ENCODE peak calls at places on chromosomes 7 and 10, in seven cellular contexts. One of them, this sample, is unnamed.

GRCh38 chr7:152351168-152351567 is 84.6 kb downstream of the KMT2C start:
- DNase-seq in tibial artery: no peak
- DNase-seq in fibroblast of lung: peak
- DNase-seq in hepatocyte: no peak
- DNase-seq in left lung: no peak
- DNase-seq in GM12865: no peak
- DNase-seq in omental fat pad: no peak
- DNase-seq in this sample: no peak

GRCh38 chr10:82643601-82644000 is 768.6 kb downstream of the NRG3 start:
- DNase-seq in hepatocyte: peak
- DNase-seq in fibroblast of lung: no peak
- DNase-seq in tibial artery: no peak
- DNase-seq in GM12865: no peak
- DNase-seq in omental fat pad: no peak
- DNase-seq in left lung: no peak
- DNase-seq in this sample: no peak

GRCh38 chr7:86950360-86950759 is 109.1 kb downstream of the ELAPOR2 start:
- DNase-seq in omental fat pad: no peak
- DNase-seq in fibroblast of lung: no peak
- DNase-seq in tibial artery: no peak
- DNase-seq in hepatocyte: no peak
- DNase-seq in GM12865: peak
- DNase-seq in left lung: peak
- DNase-seq in this sample: no peak

GRCh38 chr10:130686680-130687300 is 550.6 kb downstream of the GLRX3 start:
- DNase-seq in GM12865: no peak
- DNase-seq in hepatocyte: peak
- DNase-seq in tibial artery: no peak
- DNase-seq in omental fat pad: no peak
- DNase-seq in fibroblast of lung: no peak
- DNase-seq in left lung: no peak
- DNase-seq in this sample: no peak

GRCh38 chr10:34916368-34916767 is 101.3 kb upstream of the PARD3 start:
- DNase-seq in GM12865: no peak
- DNase-seq in fibroblast of lung: peak
- DNase-seq in left lung: no peak
- DNase-seq in hepatocyte: no peak
- DNase-seq in omental fat pad: no peak
- DNase-seq in tibial artery: no peak
- DNase-seq in this sample: peak

GRCh38 chr7:1590887-1591286 is 21.1 kb upstream of the PSMG3 start:
- DNase-seq in fibroblast of lung: no peak
- DNase-seq in GM12865: no peak
- DNase-seq in tibial artery: no peak
- DNase-seq in omental fat pad: no peak
- DNase-seq in hepatocyte: no peak
- DNase-seq in left lung: no peak
- DNase-seq in this sample: no peak

GRCh38 chr10:132752378-132752777 is 33.6 kb downstream of the NKX6-2 start:
- DNase-seq in tibial artery: no peak
- DNase-seq in GM12865: no peak
- DNase-seq in fibroblast of lung: no peak
- DNase-seq in left lung: no peak
- DNase-seq in hepatocyte: no peak
- DNase-seq in omental fat pad: no peak
- DNase-seq in this sample: no peak

GRCh38 chr7:29990931-29991330 is 1.3 kb upstream of the SCRN1 start:
- DNase-seq in left lung: no peak
- DNase-seq in hepatocyte: no peak
- DNase-seq in GM12865: no peak
- DNase-seq in fibroblast of lung: no peak
- DNase-seq in omental fat pad: no peak
- DNase-seq in tibial artery: no peak
- DNase-seq in this sample: no peak

GRCh38 chr7:38382627-38383026 is 109.2 kb upstream of the TARP start:
- DNase-seq in GM12865: no peak
- DNase-seq in omental fat pad: no peak
- DNase-seq in hepatocyte: no peak
- DNase-seq in fibroblast of lung: peak
- DNase-seq in left lung: no peak
- DNase-seq in tibial artery: no peak
- DNase-seq in this sample: peak

GRCh38 chr7:76260171-76260703 is 42.2 kb upstream of the HSPB1 start:
- DNase-seq in fibroblast of lung: no peak
- DNase-seq in GM12865: peak
- DNase-seq in omental fat pad: no peak
- DNase-seq in left lung: no peak
- DNase-seq in hepatocyte: peak
- DNase-seq in tibial artery: no peak
- DNase-seq in this sample: no peak

GRCh38 chr10:47266602-47267001 is 33.4 kb upstream of the GDF10 start:
- DNase-seq in hepatocyte: no peak
- DNase-seq in fibroblast of lung: no peak
- DNase-seq in GM12865: no peak
- DNase-seq in tibial artery: no peak
- DNase-seq in left lung: no peak
- DNase-seq in omental fat pad: no peak
- DNase-seq in this sample: no peak

GRCh38 chr7:126774077-126774476 is 478.7 kb downstream of the GRM8 start:
- DNase-seq in fibroblast of lung: no peak
- DNase-seq in tibial artery: no peak
- DNase-seq in GM12865: no peak
- DNase-seq in omental fat pad: no peak
- DNase-seq in left lung: no peak
- DNase-seq in hepatocyte: no peak
- DNase-seq in this sample: no peak

GRCh38 chr10:128077155-128077875 is 48.9 kb downstream of the MKI67 start:
- DNase-seq in hepatocyte: no peak
- DNase-seq in fibroblast of lung: no peak
- DNase-seq in left lung: no peak
- DNase-seq in tibial artery: no peak
- DNase-seq in GM12865: no peak
- DNase-seq in omental fat pad: no peak
- DNase-seq in this sample: no peak

GRCh38 chr10:6722616-6723004 is 142.5 kb upstream of the PRKCQ start:
- DNase-seq in GM12865: no peak
- DNase-seq in omental fat pad: no peak
- DNase-seq in fibroblast of lung: peak
- DNase-seq in left lung: no peak
- DNase-seq in hepatocyte: no peak
- DNase-seq in tibial artery: no peak
- DNase-seq in this sample: peak

GRCh38 chr7:74525881-74526280 is 72.2 kb downstream of the GTF2IRD1 start:
- DNase-seq in tibial artery: no peak
- DNase-seq in hepatocyte: peak
- DNase-seq in omental fat pad: no peak
- DNase-seq in fibroblast of lung: no peak
- DNase-seq in GM12865: no peak
- DNase-seq in left lung: no peak
- DNase-seq in this sample: no peak

GRCh38 chr10:72330059-72330426 is 24.7 kb downstream of the DNAJB12 start:
- DNase-seq in fibroblast of lung: no peak
- DNase-seq in GM12865: no peak
- DNase-seq in omental fat pad: no peak
- DNase-seq in tibial artery: no peak
- DNase-seq in hepatocyte: peak
- DNase-seq in left lung: no peak
- DNase-seq in this sample: no peak

GRCh38 chr10:79068562-79069324 is at the start of gene ZMIZ1:
- DNase-seq in fibroblast of lung: peak
- DNase-seq in left lung: peak
- DNase-seq in omental fat pad: peak
- DNase-seq in GM12865: peak
- DNase-seq in tibial artery: peak
- DNase-seq in hepatocyte: peak
- DNase-seq in this sample: peak

GRCh38 chr10:79068203-79068561 is 584 bp upstream of the ZMIZ1 start:
- DNase-seq in omental fat pad: no peak
- DNase-seq in left lung: peak
- DNase-seq in tibial artery: no peak
- DNase-seq in GM12865: peak
- DNase-seq in hepatocyte: peak
- DNase-seq in fibroblast of lung: no peak
- DNase-seq in this sample: no peak

GRCh38 chr10:79065853-79066252 is 2.9 kb upstream of the ZMIZ1 start:
- DNase-seq in GM12865: no peak
- DNase-seq in hepatocyte: no peak
- DNase-seq in omental fat pad: no peak
- DNase-seq in fibroblast of lung: no peak
- DNase-seq in left lung: peak
- DNase-seq in tibial artery: no peak
- DNase-seq in this sample: no peak

GRCh38 chr10:79066460-79067240 is 2.1 kb upstream of the ZMIZ1 start:
- DNase-seq in omental fat pad: no peak
- DNase-seq in hepatocyte: peak
- DNase-seq in GM12865: no peak
- DNase-seq in tibial artery: no peak
- DNase-seq in fibroblast of lung: no peak
- DNase-seq in left lung: peak
- DNase-seq in this sample: peak

DNA sequence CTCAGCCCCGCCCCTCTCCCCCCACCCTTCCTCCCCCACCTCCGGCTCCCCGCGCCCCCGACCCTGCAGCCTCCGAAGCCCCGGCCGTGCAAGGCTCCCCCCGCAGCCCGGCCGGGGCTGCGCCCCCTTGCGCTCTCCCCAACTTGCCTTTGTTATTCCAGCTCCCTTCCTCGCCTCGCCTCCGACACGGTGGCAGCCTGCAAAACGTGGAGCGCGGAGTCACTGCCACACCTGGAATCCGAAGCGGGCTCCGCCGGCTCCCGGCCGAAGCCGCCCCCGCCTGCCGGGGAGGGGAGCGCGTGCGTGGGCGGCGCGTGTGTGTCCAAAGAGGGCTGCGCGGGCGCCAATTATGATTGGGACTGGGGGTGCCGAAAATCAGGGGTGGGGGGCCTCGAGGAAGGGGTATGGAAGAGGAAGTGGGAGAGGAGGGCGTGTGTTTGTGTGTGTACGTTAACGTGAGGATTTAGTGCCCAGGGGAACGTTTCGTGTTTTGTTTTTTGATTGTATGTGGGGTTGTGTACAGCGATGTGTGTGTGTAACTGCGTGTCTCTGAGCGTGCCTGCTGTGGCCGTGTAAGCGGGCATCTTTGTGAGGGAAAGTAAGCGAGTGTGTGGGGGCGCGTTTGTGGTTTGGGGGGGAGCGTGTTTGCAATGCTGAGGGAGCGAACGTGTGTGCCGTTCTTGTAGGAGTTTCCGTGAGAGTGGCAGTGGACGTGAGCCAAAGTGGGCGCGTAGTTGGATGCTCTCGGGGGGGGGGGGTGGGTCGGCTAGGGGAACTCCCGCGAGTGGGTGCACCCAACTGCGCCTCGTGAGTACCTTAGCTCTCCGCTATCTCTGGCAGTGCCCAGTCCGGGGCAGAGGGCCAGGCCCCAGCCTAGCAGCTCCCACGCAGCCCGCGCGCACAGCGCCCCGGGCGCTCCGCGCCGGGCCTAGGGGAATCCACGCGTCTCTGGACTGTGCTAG is 1.2 kb upstream of the ZMIZ1 start:
- DNase-seq in hepatocyte: peak
- DNase-seq in fibroblast of lung: peak
- DNase-seq in omental fat pad: peak
- DNase-seq in GM12865: peak
- DNase-seq in left lung: peak
- DNase-seq in tibial artery: peak
- DNase-seq in this sample: peak
- TF ChIP-seq CTCF in hepatocyte: peak
- TF ChIP-seq CTCF in fibroblast of lung: peak
- TF ChIP-seq CTCF in omental fat pad: no peak
- TF ChIP-seq CTCF in GM12865: no peak
- TF ChIP-seq CTCF in left lung: no peak
- TF ChIP-seq CTCF in tibial artery: peak
- TF ChIP-seq CTCF in this sample: peak

GRCh38 chr10:49433069-49433468 is 37.2 kb upstream of the DRGX start:
- DNase-seq in GM12865: no peak
- DNase-seq in fibroblast of lung: no peak
- DNase-seq in tibial artery: no peak
- DNase-seq in hepatocyte: no peak
- DNase-seq in omental fat pad: no peak
- DNase-seq in left lung: no peak
- DNase-seq in this sample: no peak
- TF ChIP-seq CTCF in GM12865: no peak
- TF ChIP-seq CTCF in fibroblast of lung: no peak
- TF ChIP-seq CTCF in tibial artery: no peak
- TF ChIP-seq CTCF in hepatocyte: no peak
- TF ChIP-seq CTCF in omental fat pad: no peak
- TF ChIP-seq CTCF in left lung: no peak
- TF ChIP-seq CTCF in this sample: no peak

DNA sequence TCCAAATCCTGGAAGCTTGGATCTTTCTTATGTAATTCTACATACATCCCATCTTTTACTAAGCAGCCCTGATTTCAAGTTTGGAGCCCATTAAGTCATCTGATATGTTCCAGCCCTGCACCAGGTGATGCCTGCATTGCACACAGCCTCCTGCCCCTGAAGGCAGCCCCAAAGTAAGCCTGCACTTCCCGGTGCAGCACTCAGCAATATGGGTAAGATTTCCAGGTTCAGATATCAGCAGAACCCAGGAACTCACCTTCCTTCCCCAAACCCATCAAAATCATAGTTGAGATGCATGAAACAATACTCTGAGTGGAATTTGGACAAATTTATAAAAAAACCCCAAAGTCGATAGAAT is 333 bp upstream of the DDC start:
- DNase-seq in hepatocyte: no peak
- DNase-seq in tibial artery: no peak
- DNase-seq in omental fat pad: no peak
- DNase-seq in left lung: no peak
- DNase-seq in fibroblast of lung: no peak
- DNase-seq in GM12865: no peak
- DNase-seq in this sample: no peak
- TF ChIP-seq CTCF in hepatocyte: no peak
- TF ChIP-seq CTCF in tibial artery: no peak
- TF ChIP-seq CTCF in omental fat pad: no peak
- TF ChIP-seq CTCF in left lung: no peak
- TF ChIP-seq CTCF in fibroblast of lung: no peak
- TF ChIP-seq CTCF in GM12865: no peak
- TF ChIP-seq CTCF in this sample: no peak

GRCh38 chr10:48331436-48331835 is 25.0 kb downstream of the MAPK8 start:
- DNase-seq in left lung: no peak
- DNase-seq in hepatocyte: no peak
- DNase-seq in tibial artery: no peak
- DNase-seq in omental fat pad: no peak
- DNase-seq in fibroblast of lung: no peak
- DNase-seq in GM12865: peak
- DNase-seq in this sample: no peak

GRCh38 chr10:48332871-48333216 is 26.4 kb downstream of the MAPK8 start:
- DNase-seq in omental fat pad: no peak
- DNase-seq in tibial artery: no peak
- DNase-seq in left lung: no peak
- DNase-seq in fibroblast of lung: no peak
- DNase-seq in GM12865: no peak
- DNase-seq in hepatocyte: no peak
- DNase-seq in this sample: no peak

GRCh38 chr10:48330269-48330668 is 23.8 kb downstream of the MAPK8 start:
- DNase-seq in fibroblast of lung: no peak
- DNase-seq in hepatocyte: no peak
- DNase-seq in left lung: no peak
- DNase-seq in GM12865: no peak
- DNase-seq in omental fat pad: no peak
- DNase-seq in tibial artery: no peak
- DNase-seq in this sample: peak

GRCh38 chr10:48333856-48334255 is 27.4 kb downstream of the MAPK8 start:
- DNase-seq in tibial artery: no peak
- DNase-seq in omental fat pad: no peak
- DNase-seq in hepatocyte: no peak
- DNase-seq in left lung: peak
- DNase-seq in fibroblast of lung: peak
- DNase-seq in GM12865: no peak
- DNase-seq in this sample: no peak

GRCh38 chr10:48332166-48332870 is 25.8 kb downstream of the MAPK8 start:
- DNase-seq in GM12865: no peak
- DNase-seq in hepatocyte: no peak
- DNase-seq in omental fat pad: no peak
- DNase-seq in tibial artery: no peak
- DNase-seq in fibroblast of lung: no peak
- DNase-seq in left lung: no peak
- DNase-seq in this sample: no peak
- TF ChIP-seq CTCF in GM12865: no peak
- TF ChIP-seq CTCF in hepatocyte: no peak
- TF ChIP-seq CTCF in omental fat pad: no peak
- TF ChIP-seq CTCF in tibial artery: no peak
- TF ChIP-seq CTCF in fibroblast of lung: no peak
- TF ChIP-seq CTCF in left lung: no peak
- TF ChIP-seq CTCF in this sample: no peak